ENCODE peak calls at places on chromosomes 3 and 15, in five cellular contexts. O is stimulated activated CD4-positive, alpha-beta T cell treated with anti-CD3 and anti-CD28 coated beads, Interleukin-4, amount 100 ng/mL, for 1 hour; Q is RWPE1; L is GM04504; R is AG08395. Y is an unnamed sample.
A peak's percentile ranks its signal among the peaks of the same experiment; 100 is the strongest.

GRCh38 chr3:7779331-7779730 is 722.3 kb upstream of the LMCD1 start:
- DNase-seq in R (no peak), Q (no peak), O (no peak), L (no peak), Y (no peak)

GRCh38 chr3:181956122-181956521 is 244.4 kb downstream of the SOX2 start:
- DNase-seq in L (no peak), Q (no peak), O (no peak), R (no peak), Y (no peak)

GRCh38 chr3:72836923-72837322 is 11.3 kb downstream of the SHQ1 start:
- DNase-seq in Q (no peak), R (no peak), L (no peak), O (no peak), Y (no peak)

GRCh38 chr3:48180021-48180420 is 8.2 kb downstream of the CDC25A start:
- DNase-seq in L (no peak), O (no peak), R (no peak), Q (no peak), Y (no peak)

GRCh38 chr3:65006300-65006739 is 318.5 kb upstream of the ADAMTS9 start:
- DNase-seq in O (no peak), Q (no peak), L (no peak), R (peak; percentile 50), Y (no peak)

GRCh38 chr15:23081271-23081670 is 41.9 kb upstream of the TUBGCP5 start:
- DNase-seq in Q (no peak), O (no peak), R (no peak), L (no peak), Y (no peak)

GRCh38 chr3:65575376-65575840 is 463.3 kb downstream of the MAGI1 start:
- DNase-seq in Q (peak; percentile 38), R (peak; percentile 22), O (no peak), L (peak; percentile 10), Y (peak; percentile 28)

GRCh38 chr3:197298341-197298857 is at the start of gene DLG1:
- DNase-seq in Q (peak; percentile 96), L (peak; percentile 73), O (peak; percentile 85), R (peak; percentile 88), Y (peak; percentile 67)

GRCh38 chr3:62811119-62811518 is 64.1 kb downstream of the CADPS start:
- DNase-seq in L (no peak), O (no peak), Q (no peak), R (no peak), Y (no peak)

GRCh38 chr3:182925330-182925943 is 54.9 kb downstream of the DCUN1D1 start:
- DNase-seq in Q (peak; percentile 28), O (no peak), L (peak; percentile 58), R (peak; percentile 57), Y (peak; percentile 87)

GRCh38 chr15:68582864-68583263 is 4.1 kb downstream of the CORO2B start:
- DNase-seq in R (no peak), Q (no peak), O (no peak), L (no peak), Y (no peak)

GRCh38 chr3:194134757-194135515 is 1.0 kb upstream of the HES1 start:
- DNase-seq in L (peak; percentile 89), Q (peak; percentile 93), R (peak; percentile 87), O (peak; percentile 86), Y (peak; percentile 89)

GRCh38 chr3:17078885-17079465 is 194.2 kb downstream of the PLCL2 start:
- DNase-seq in Q (no peak), R (no peak), L (no peak), O (no peak), Y (no peak)

GRCh38 chr3:158486200-158486599 is 84.8 kb upstream of the MLF1 start:
- DNase-seq in L (no peak), O (no peak), Q (no peak), R (no peak), Y (no peak)

GRCh38 chr3:99648091-99648490 is 9.7 kb downstream of the COL8A1 start:
- DNase-seq in Q (no peak), L (no peak), O (no peak), R (peak; percentile 62), Y (no peak)

GRCh38 chr3:39705351-39705900 is 104.0 kb upstream of the MYRIP start:
- DNase-seq in O (no peak), Q (no peak), R (no peak), L (no peak), Y (peak; percentile 17)

GRCh38 chr3:58214484-58215316 is 3.9 kb upstream of the DNASE1L3 start:
- DNase-seq in O (no peak), R (no peak), Q (peak; percentile 76), L (no peak), Y (no peak)

GRCh38 chr3:123947482-123947881 is 13.5 kb downstream of the CCDC14 start:
- DNase-seq in Q (no peak), O (no peak), R (no peak), L (no peak), Y (no peak)

GRCh38 chr3:76610150-76610549 is 429.7 kb upstream of the ROBO2 start:
- DNase-seq in Q (no peak), O (no peak), L (no peak), R (no peak), Y (no peak)

GRCh38 chr15:45442497-45443135 is 64.3 kb upstream of the GATM start:
- DNase-seq in L (peak; percentile 75), R (peak; percentile 79), O (no peak), Q (no peak), Y (peak; percentile 62)

GRCh38 chr3:115194461-115194860 is 47.4 kb upstream of the ZBTB20 start:
- DNase-seq in O (no peak), R (peak; percentile 5), Q (no peak), L (no peak), Y (peak; percentile 7)

GRCh38 chr3:170572665-170573253 is 13.1 kb downstream of the SLC7A14 start:
- DNase-seq in R (peak; percentile 64), Q (peak; percentile 34), O (no peak), L (peak; percentile 60), Y (peak; percentile 29)

GRCh38 chr3:171108066-171108465 is 81.5 kb upstream of the SLC2A2 start:
- DNase-seq in O (no peak), Q (peak; percentile 69), L (no peak), R (peak; percentile 18), Y (no peak)

GRCh38 chr3:111246967-111247760 is 175.5 kb downstream of the NECTIN3 start:
- DNase-seq in L (peak; percentile 68), Q (peak; percentile 10), R (peak; percentile 63), O (no peak), Y (peak; percentile 61)

GRCh38 chr15:53037904-53038303 is 247.8 kb upstream of the ONECUT1 start:
- DNase-seq in O (no peak), R (no peak), L (no peak), Q (no peak), Y (no peak)

Y was measured in AG09309.